ENCODE peak calls at places on chromosomes 7 and 10, in five cellular contexts. K is A549; H is activated T-cell treated with anti-CD3 and anti-CD28 coated beads for 1 hour; W is activated CD4-positive, alpha-beta T cell treated with anti-CD3 and anti-CD28 coated beads, Interleukin-2, amount 50 U/mL, for 48 hours; V is MV-4-11. T is an unnamed sample.

GRCh38 chr10:73768881-73769280 is 13.0 kb upstream of the CHCHD1 start:
- DNase-seq in K (no peak), H (peak), W (peak), V (no peak), T (no peak)

GRCh38 chr7:39811161-39811614 is 138.9 kb upstream of the CDK13 start:
- DNase-seq in K (peak), H (no peak), W (no peak), V (peak), T (no peak)

GRCh38 chr10:116721048-116721897 is 21.1 kb downstream of the HSPA12A start:
- DNase-seq in K (no peak), H (no peak), W (no peak), V (no peak), T (no peak)

GRCh38 chr7:20776214-20776875 is 10.3 kb downstream of the SP8 start:
- DNase-seq in K (no peak), H (no peak), W (no peak), V (no peak), T (no peak)

GRCh38 chr10:70497120-70497545 is 18.6 kb downstream of the PALD1 start:
- DNase-seq in K (no peak), H (no peak), W (no peak), V (no peak), T (no peak)

GRCh38 chr10:33952692-33953360 is 618.4 kb upstream of the NRP1 start:
- DNase-seq in K (no peak), H (no peak), W (no peak), V (no peak), T (no peak)

GRCh38 chr10:100740476-100741341 is 4.7 kb upstream of the PAX2 start:
- DNase-seq in K (no peak), H (no peak), W (no peak), V (no peak), T (no peak)

GRCh38 chr10:52644678-52645434 is 127.7 kb downstream of the MBL2 start:
- DNase-seq in K (peak), H (peak), W (peak), V (no peak), T (no peak)

GRCh38 chr10:23198610-23198939 is 6.5 kb downstream of the PTF1A start:
- DNase-seq in K (no peak), H (no peak), W (no peak), V (no peak), T (no peak)

GRCh38 chr7:45921699-45922519 is 837 bp upstream of the IGFBP3 start:
- DNase-seq in K (peak), H (no peak), W (no peak), V (no peak), T (no peak)

GRCh38 chr7:30934732-30935568 is 23.3 kb downstream of the AQP1 start:
- DNase-seq in K (no peak), H (no peak), W (no peak), V (no peak), T (peak)

GRCh38 chr7:158284617-158285382 is 302.8 kb downstream of the PTPRN2 start:
- DNase-seq in K (no peak), H (no peak), W (no peak), V (no peak), T (no peak)

GRCh38 chr7:79786187-79786586 is 332.7 kb upstream of the MAGI2 start:
- DNase-seq in K (no peak), H (no peak), W (no peak), V (no peak), T (no peak)